ENCODE peak calls at places on chromosomes 1 and 21, in eight cellular contexts. M is nephron progenitor cell; K is AG09319; R is WTC11; V is CD4-positive, alpha-beta T cell; B is lower leg skin; U is tibial artery; N is PC-3. F is an unnamed sample.

GRCh38 chr1:203324103-203325003 is 19.0 kb downstream of the BTG2 start:
- DNase-seq in N (no peak), V (peak; percentile 44), K (no peak), R (no peak), B (no peak), M (no peak), U (no peak), F (no peak)

GRCh38 chr1:24893431-24893830 is 36.6 kb downstream of the RUNX3 start:
- DNase-seq in V (no peak), M (no peak), N (no peak), R (no peak), K (no peak), B (no peak), U (peak; percentile 40), F (peak; percentile 33)

GRCh38 chr1:147167361-147167760 is 4.9 kb downstream of the PRKAB2 start:
- DNase-seq in N (peak; percentile 97), V (no peak), U (no peak), K (peak; percentile 75), R (no peak), M (no peak), B (no peak), F (no peak)

GRCh38 chr1:87942165-87942564 is 613.5 kb downstream of the LMO4 start:
- DNase-seq in R (no peak), B (peak; percentile 15), V (no peak), N (no peak), U (peak; percentile 89), K (no peak), M (no peak), F (no peak)

GRCh38 chr1:75053207-75053606 is 81.0 kb upstream of the LHX8 start:
- DNase-seq in U (no peak), B (no peak), R (no peak), K (peak; percentile 23), V (no peak), M (no peak), N (peak; percentile 14), F (no peak)

GRCh38 chr21:44478124-44478800 is 23.0 kb downstream of the LRRC3 start:
- DNase-seq in B (no peak), N (no peak), R (no peak), U (peak; percentile 52), V (no peak), M (no peak), K (no peak), F (no peak)

GRCh38 chr1:115829023-115829674 is 11.8 kb downstream of the NHLH2 start:
- DNase-seq in N (peak; percentile 83), B (peak; percentile 56), V (no peak), K (peak; percentile 77), U (no peak), M (no peak), R (no peak), F (peak; percentile 90)

GRCh38 chr1:21913763-21914162 is 23.3 kb downstream of the HSPG2 start:
- DNase-seq in V (no peak), U (no peak), N (no peak), B (no peak), K (no peak), R (no peak), M (no peak), F (no peak)

GRCh38 chr1:204706838-204707509 is 21.4 kb upstream of the LRRN2 start:
- DNase-seq in M (no peak), N (no peak), V (no peak), K (no peak), B (no peak), U (peak; percentile 45), R (peak; percentile 52), F (no peak)

GRCh38 chr1:54230507-54231339 is 30.8 kb downstream of the MRPL37 start:
- DNase-seq in M (no peak), N (no peak), R (no peak), K (no peak), B (no peak), U (no peak), V (no peak), F (peak; percentile 61)

GRCh38 chr1:237016626-237017025 is 12.4 kb upstream of the MT1HL1 start:
- DNase-seq in R (no peak), B (no peak), V (no peak), K (no peak), N (no peak), U (no peak), M (no peak), F (no peak)

GRCh38 chr1:225875044-225875822 is 6.9 kb downstream of the TMEM63A start:
- DNase-seq in R (no peak), N (peak; percentile 97), M (no peak), B (no peak), U (no peak), K (no peak), V (no peak), F (no peak)

GRCh38 chr1:169163059-169163458 is 56.6 kb downstream of the ATP1B1 start:
- DNase-seq in K (no peak), U (no peak), B (no peak), M (no peak), V (no peak), N (peak; percentile 92), R (no peak), F (no peak)

GRCh38 chr1:54354899-54355298 is 51.3 kb downstream of the SSBP3 start:
- DNase-seq in B (no peak), R (no peak), K (no peak), N (no peak), V (no peak), M (no peak), U (no peak), F (no peak)

GRCh38 chr1:61637470-61637869 is 87.5 kb downstream of the TM2D1 start:
- DNase-seq in U (no peak), N (no peak), M (no peak), B (no peak), R (no peak), K (no peak), V (no peak), F (no peak)

GRCh38 chr1:31470794-31471315 is 57.8 kb downstream of the SERINC2 start:
- DNase-seq in K (no peak), U (no peak), R (no peak), V (no peak), M (no peak), B (no peak), N (no peak), F (no peak)

GRCh38 chr1:71193153-71193552 is 112.3 kb upstream of the ZRANB2 start:
- DNase-seq in M (no peak), U (no peak), R (no peak), K (no peak), B (no peak), V (no peak), N (no peak), F (no peak)

GRCh38 chr1:215878128-215878527 is 311.0 kb downstream of the KCTD3 start:
- DNase-seq in N (no peak), R (no peak), V (no peak), M (no peak), U (no peak), B (no peak), K (no peak), F (no peak)

GRCh38 chr1:181083842-181084605 is 4.5 kb upstream of the IER5 start:
- DNase-seq in U (peak; percentile 74), V (no peak), K (no peak), B (peak; percentile 56), M (no peak), R (peak; percentile 50), N (peak; percentile 48), F (peak; percentile 76)

DNA sequence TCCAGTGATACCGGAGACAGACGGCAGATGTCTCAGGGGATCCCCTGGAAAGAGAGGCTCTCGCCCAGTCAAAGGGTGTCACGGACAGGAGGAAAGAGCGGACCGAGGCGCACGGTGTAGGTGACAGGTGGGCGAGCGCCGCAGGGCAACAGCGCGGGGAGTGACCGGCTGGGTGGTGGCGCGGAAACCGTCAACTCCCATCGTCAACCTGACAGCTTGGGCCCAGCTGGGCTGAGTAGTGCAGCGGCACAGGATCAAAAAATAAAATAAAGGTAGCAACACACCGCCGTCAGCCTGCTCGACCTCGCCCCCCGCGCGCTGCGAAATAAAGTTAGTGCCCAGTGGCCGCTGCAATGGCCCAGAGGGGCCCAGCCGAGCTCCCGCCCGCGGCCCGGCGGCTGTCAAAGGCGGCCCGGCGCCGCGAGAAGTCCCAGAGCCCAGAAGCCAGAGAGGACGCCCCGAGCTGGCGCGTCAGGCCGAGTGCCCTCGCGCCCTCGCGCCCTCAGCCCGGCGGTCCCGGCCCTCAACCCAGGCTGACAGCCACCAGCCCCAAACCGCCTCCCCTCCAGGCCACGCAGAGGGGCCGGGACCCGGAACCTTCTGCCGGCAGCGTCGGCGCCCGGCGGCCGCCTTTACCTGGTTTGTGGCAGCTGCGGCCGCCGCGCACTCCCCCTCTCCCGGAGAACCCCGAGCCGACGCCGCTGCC is at the start of gene LYST:
- DNase-seq in V (peak; percentile 22), M (no peak), K (no peak), U (peak; percentile 68), R (peak; percentile 42), B (peak; percentile 62), N (peak; percentile 47), F (peak; percentile 58)
- TF ChIP-seq CTCF in V (peak; percentile 67), M (no peak), K (peak; percentile 43), U (peak; percentile 24), R (no peak), B (no peak), N (peak; percentile 46), F (no peak)

DNA sequence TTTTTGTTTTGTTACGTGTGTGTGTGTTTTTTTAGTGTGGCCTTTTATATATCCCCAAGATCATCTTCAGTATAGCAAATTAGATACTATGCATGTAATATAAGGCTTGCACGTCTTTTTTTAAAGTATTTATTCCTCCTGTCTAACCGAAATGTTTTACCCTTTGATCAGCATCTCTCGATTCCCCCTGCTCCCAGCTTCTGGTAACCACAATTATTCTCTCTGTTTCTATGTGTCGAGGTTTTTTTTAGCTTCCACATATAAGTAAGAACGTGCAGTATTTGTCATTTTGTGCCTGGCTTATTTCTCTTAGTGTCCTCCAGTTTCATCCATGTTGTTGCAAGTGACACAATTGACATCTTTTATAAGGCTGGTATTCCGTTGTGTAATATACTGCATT is 18.7 kb downstream of the CEP85 start:
- DNase-seq in K (no peak), R (no peak), V (no peak), M (no peak), N (no peak), B (no peak), U (no peak), F (no peak)
- TF ChIP-seq CTCF in K (no peak), R (no peak), V (no peak), M (no peak), N (no peak), B (no peak), U (no peak), F (no peak)

GRCh38 chr1:35718492-35719336 is at the start of gene C1orf216:
- DNase-seq in R (peak; percentile 65), M (peak; percentile 70), V (peak; percentile 35), U (peak; percentile 84), B (peak; percentile 34), K (peak; percentile 62), N (peak; percentile 61), F (peak; percentile 65)
- TF ChIP-seq CTCF in R (no peak), M (no peak), V (no peak), U (no peak), B (no peak), K (no peak), N (no peak), F (no peak)

DNA sequence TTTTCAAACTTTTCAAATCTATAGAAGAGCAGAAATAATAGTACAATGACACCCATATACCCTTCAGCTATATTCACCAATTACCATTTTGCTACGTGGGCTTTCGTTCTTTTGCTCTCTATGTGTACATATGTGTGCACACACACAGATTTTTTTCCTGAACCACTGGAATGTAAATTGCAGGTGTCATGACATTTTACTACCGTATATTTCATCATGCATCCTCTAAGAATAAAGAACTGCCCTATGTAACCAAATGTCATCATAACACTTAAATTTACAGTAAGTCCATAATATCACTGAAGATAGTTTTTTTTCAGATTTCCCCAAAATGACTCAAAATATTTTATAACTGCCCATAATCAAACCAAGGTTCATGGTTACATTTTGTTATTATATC is 88.4 kb upstream of the GFI1 start:
- DNase-seq in M (no peak), B (no peak), N (no peak), K (no peak), V (no peak), R (no peak), U (no peak), F (no peak)
- TF ChIP-seq CTCF in M (no peak), B (no peak), N (no peak), K (no peak), V (no peak), R (no peak), U (no peak), F (no peak)